ENCODE peak calls at places on chromosomes 13 and 19, in six cellular contexts. Q is GM12878, Z is A549, W is NB4, J is K562, K is HepG2. Y is an unnamed sample.

GRCh38 chr13:44373601-44374347 is at the start of gene SERP2:
- DNase-seq in Q (no peak), W (no peak), J (no peak), K (no peak), Z (no peak), Y (no peak)

GRCh38 chr13:92954746-92955145 is 271.9 kb upstream of the GPC6 start:
- DNase-seq in Q (no peak), W (no peak), J (no peak), Z (no peak), K (no peak), Y (no peak)

GRCh38 chr13:67224148-67224846 is 5.8 kb downstream of the PCDH9 start:
- DNase-seq in Q (no peak), W (peak), K (peak), J (peak), Z (peak), Y (peak)

GRCh38 chr13:40591091-40591490 is 75.3 kb downstream of the FOXO1 start:
- DNase-seq in W (no peak), K (no peak), Q (no peak), Z (no peak), J (no peak), Y (no peak)

GRCh38 chr13:72141845-72142470 is 275.0 kb upstream of the DACH1 start:
- DNase-seq in Z (no peak), Q (no peak), W (no peak), K (no peak), J (no peak), Y (peak)

GRCh38 chr13:54563286-54563685 is 1534.7 kb downstream of the OLFM4 start:
- DNase-seq in Z (no peak), W (no peak), J (no peak), K (no peak), Q (no peak), Y (no peak)

GRCh38 chr19:3061214-3062161 is 807 bp downstream of the TLE5 start:
- DNase-seq in J (peak), K (no peak), Z (no peak), W (peak), Q (no peak), Y (no peak)

GRCh38 chr19:38425810-38426466 is at the start of gene RASGRP4:
- DNase-seq in W (peak), K (no peak), J (peak), Z (no peak), Q (no peak), Y (no peak)

GRCh38 chr19:15244808-15245207 is 12.6 kb upstream of the EPHX3 start:
- DNase-seq in K (no peak), Z (no peak), W (no peak), Q (no peak), J (no peak), Y (no peak)

GRCh38 chr19:5424192-5424973 is 30.8 kb upstream of the ZNRF4 start:
- DNase-seq in K (no peak), Q (no peak), Z (no peak), J (no peak), W (no peak), Y (no peak)

GRCh38 chr13:91659583-91660415 is 261.4 kb downstream of the GPC5 start:
- DNase-seq in J (no peak), Q (peak), K (no peak), W (no peak), Z (no peak), Y (no peak)

GRCh38 chr19:35882074-35882832 is 13.9 kb downstream of the APLP1 start:
- DNase-seq in K (peak), J (peak), W (peak), Z (peak), Q (peak), Y (peak)
- TF ChIP-seq MYC in K (no peak), J (no peak), W (no peak), Z (no peak), Q (no peak), Y (no peak)

GRCh38 chr13:29922896-29923295 is 72.5 kb upstream of the UBL3 start:
- DNase-seq in Q (no peak), J (no peak), Z (no peak), K (no peak), W (no peak), Y (no peak)

GRCh38 chr13:29924951-29925350 is 74.5 kb upstream of the UBL3 start:
- DNase-seq in K (no peak), Z (no peak), J (no peak), W (no peak), Q (no peak), Y (no peak)

GRCh38 chr13:29925457-29925856 is 75.0 kb upstream of the UBL3 start:
- DNase-seq in W (peak), K (peak), Z (peak), J (no peak), Q (no peak), Y (peak)

GRCh38 chr13:29923554-29924481 is 73.4 kb upstream of the UBL3 start:
- DNase-seq in W (peak), J (peak), K (peak), Z (peak), Q (no peak), Y (peak)

GRCh38 chr13:29924482-29924884 is 74.1 kb upstream of the UBL3 start:
- DNase-seq in K (peak), W (no peak), J (no peak), Z (peak), Q (no peak), Y (no peak)
- H3K4me3 ChIP-seq in K (peak), W (no peak), J (no peak), Z (peak), Q (no peak), Y (no peak)

GRCh38 chr19:51079486-51080110 is 3.1 kb downstream of the KLK14 start:
- DNase-seq in Q (no peak), J (no peak), K (no peak), W (no peak), Z (no peak), Y (no peak)
- TF ChIP-seq MYC in Q (no peak), J (no peak), K (no peak), W (no peak), Z (no peak), Y (no peak)

DNA sequence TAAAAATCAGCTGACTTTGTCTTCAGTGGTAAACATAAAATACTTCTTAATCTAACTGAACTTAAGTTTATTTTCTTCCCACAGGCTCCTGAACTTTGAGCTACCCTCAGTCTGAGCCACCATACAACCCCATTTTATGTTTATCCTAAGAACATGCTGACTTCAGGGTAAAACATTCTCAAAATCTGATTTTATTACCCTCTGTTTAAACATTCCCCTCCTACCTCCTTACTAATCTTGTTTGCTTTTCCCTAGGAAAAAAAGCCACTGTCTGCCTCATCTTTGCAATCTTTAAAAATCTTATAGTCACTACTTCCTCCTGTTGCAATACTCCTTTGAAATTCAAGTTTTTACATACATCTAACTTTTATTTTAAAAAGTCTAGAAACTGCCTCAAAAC is 4.0 kb downstream of the ZNF91 start:
- DNase-seq in Q (no peak), W (no peak), J (no peak), Z (no peak), K (no peak), Y (no peak)
- H3K4me3 ChIP-seq in Q (no peak), W (no peak), J (no peak), Z (no peak), K (no peak), Y (no peak)

DNA sequence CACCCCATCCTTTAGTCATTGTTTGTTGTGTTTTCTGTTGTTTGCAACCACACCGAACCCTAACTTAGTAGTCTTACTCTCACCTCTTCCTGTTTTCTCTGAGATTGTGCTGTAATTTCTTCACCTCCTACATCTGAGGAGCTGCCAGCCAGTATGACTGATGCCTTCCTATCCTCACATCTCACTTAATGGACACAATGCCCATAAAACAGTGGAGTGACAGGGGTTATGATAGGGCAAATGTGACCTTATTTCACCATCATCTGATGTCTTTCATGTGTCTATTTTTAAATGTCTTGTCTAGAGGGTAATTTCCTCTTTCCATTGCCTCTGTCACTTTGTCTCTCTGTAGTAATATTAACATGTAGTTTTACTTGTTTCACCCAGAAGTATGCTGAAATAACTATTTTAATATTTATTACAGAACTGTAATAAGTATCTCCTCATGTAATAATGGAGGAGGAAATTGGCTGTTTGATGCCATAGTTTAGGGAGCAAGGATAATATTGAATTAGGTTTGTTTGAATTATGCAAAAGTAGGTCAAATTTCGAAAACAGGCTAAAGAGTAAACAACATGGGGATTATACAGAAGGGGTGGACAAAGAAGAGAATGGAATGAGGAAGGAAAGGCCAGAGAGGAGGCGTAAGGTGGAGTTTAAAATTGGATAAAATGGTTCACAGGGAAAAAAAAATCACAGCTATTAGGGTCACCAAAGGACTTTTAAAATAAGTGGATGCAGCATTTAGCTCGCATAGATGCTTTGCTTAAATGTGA is 103.5 kb upstream of the SPRY2 start:
- DNase-seq in J (no peak), Z (no peak), W (peak), Q (no peak), K (no peak), Y (no peak)
- TF ChIP-seq MYC in J (no peak), Z (no peak), W (no peak), Q (no peak), K (no peak), Y (no peak)

GRCh38 chr13:48801255-48801654 is 147.5 kb downstream of the CYSLTR2 start:
- DNase-seq in K (no peak), J (no peak), Q (no peak), W (no peak), Z (no peak), Y (no peak)
- H3K4me3 ChIP-seq in K (no peak), J (no peak), Q (no peak), W (no peak), Z (no peak), Y (no peak)

GRCh38 chr13:39263033-39263432 is 224.8 kb downstream of the NHLRC3 start:
- DNase-seq in Z (peak), Q (peak), J (peak), W (peak), K (peak), Y (peak)
- TF ChIP-seq MYC in Z (no peak), Q (no peak), J (no peak), W (no peak), K (no peak), Y (no peak)

DNA sequence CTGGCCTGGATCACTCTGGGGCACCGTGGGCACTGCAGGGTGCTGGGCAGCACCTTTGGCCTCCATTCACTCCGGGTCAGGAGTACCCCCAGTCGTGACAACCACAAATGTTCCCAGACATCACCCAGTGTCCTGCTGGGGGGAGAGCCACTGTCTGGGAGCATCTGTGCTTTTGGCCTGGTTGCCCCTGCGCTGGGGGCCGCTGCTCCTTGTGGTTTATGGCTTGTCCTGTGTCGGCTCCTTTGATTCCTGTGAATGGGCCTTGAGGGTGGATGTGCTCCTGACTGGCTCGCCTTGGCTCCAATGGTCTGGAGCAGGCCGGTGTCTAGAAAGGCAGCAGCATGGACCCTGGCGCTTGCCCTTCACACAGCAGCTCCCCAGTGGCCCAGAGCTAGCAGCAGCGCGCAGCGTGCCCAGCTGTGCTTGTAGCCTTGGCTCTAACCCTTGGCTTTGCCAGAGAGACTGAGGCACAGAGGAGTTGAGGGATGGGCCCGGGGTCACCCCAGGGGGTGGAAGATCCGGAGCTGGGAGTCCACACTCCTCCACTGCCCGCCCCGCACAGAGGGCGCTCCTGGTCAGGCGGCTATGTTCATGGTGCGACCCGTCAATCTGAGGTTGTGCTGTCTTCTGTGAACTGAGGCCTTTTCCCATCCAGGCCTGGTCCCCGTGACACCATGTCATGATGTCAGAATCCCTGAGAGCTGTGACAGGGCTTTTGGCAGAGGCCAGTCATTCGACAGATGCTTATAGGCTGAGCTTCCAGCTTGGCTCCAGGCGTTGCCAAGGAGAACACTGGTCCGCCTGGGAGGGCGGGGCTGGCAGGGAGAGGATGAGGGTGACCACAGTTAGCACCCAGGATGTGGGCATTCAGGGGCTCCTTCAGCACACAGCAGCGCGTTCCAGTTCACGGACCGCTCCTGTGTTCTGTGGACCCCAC is 4.1 kb downstream of the DAZAP1 start:
- DNase-seq in W (no peak), J (no peak), K (no peak), Q (no peak), Z (no peak), Y (no peak)
- H3K4me3 ChIP-seq in W (no peak), J (no peak), K (no peak), Q (no peak), Z (no peak), Y (no peak)

GRCh38 chr13:107551521-107551920 is 663.8 kb downstream of the LIG4 start:
- DNase-seq in J (no peak), Z (no peak), W (no peak), Q (no peak), K (no peak), Y (no peak)

DNA sequence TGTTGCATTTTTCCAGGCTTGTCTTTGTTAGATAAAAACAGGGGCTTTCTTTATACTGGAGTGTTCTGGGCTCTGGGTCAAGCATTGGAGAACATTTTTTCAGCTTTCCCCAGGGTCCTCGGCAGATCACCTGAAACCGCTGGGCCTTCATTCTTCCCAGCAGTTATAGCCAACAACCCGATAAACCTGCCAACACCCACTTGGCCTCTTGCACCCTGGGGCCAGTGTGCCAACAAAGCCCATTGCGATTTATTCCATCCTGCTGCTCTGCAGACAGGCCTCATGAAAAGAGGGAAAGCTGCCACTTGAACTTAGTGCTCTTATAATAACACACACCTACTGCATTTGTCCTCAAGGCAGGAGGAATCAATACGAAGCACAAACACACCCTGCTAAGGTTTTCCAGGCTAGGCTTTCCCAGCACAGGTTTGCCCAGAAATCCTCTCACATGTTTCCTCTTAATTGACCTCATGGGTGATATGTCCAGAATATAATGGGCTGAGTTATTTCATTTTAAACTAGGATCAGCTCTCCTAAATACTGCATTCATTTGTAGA is 669.3 kb downstream of the LIG4 start:
- DNase-seq in K (no peak), W (no peak), Q (no peak), J (no peak), Z (no peak), Y (no peak)
- TF ChIP-seq MYC in K (no peak), W (no peak), Q (no peak), J (no peak), Z (no peak), Y (no peak)